ENCODE peak calls at places on chromosomes 2 and 18, in ten cellular contexts. J, B, F, U, H, Y, Q, M, N and I are unnamed samples.

GRCh38 chr2:185806783-185807182 is 68.2 kb downstream of the FSIP2 start:
- DNase-seq in J (no peak), B (no peak), F (no peak), U (no peak), H (no peak), Y (no peak), Q (no peak), M (no peak), N (no peak), I (no peak)

GRCh38 chr2:10103179-10103578 is 19.4 kb upstream of the RRM2 start:
- DNase-seq in J (no peak), B (no peak), F (no peak), U (peak; percentile 50), H (no peak), Y (no peak), Q (no peak), M (no peak), N (no peak), I (no peak)

GRCh38 chr2:193824474-193824873 is 1629.7 kb upstream of the TMEFF2 start:
- DNase-seq in J (no peak), B (no peak), F (no peak), U (no peak), H (no peak), Y (no peak), Q (no peak), M (peak; percentile 17), N (no peak), I (no peak)

GRCh38 chr2:109437325-109438090 is 176.3 kb downstream of the SEPTIN10 start:
- DNase-seq in J (no peak), B (no peak), F (no peak), U (no peak), H (no peak), Y (no peak), Q (no peak), M (no peak), N (no peak), I (no peak)

GRCh38 chr2:2057125-2057721 is 273.9 kb downstream of the MYT1L start:
- DNase-seq in J (peak; percentile 25), B (no peak), F (peak; percentile 33), U (peak; percentile 62), H (peak; percentile 43), Y (peak; percentile 62), Q (no peak), M (no peak), N (peak; percentile 47), I (peak; percentile 50)

GRCh38 chr2:151638188-151638933 is 95.9 kb downstream of the NEB start:
- DNase-seq in J (no peak), B (no peak), F (no peak), U (no peak), H (no peak), Y (peak; percentile 64), Q (no peak), M (no peak), N (no peak), I (no peak)

GRCh38 chr2:2586961-2587360 is 255.9 kb upstream of the MYT1L start:
- DNase-seq in J (no peak), B (no peak), F (no peak), U (no peak), H (no peak), Y (no peak), Q (no peak), M (no peak), N (no peak), I (no peak)

GRCh38 chr2:61660511-61661388 is 122.6 kb upstream of the XPO1 start:
- DNase-seq in J (no peak), B (no peak), F (peak; percentile 70), U (no peak), H (peak; percentile 63), Y (no peak), Q (no peak), M (no peak), N (no peak), I (no peak)

GRCh38 chr2:152729844-152730243 is 11.4 kb downstream of the ARL6IP6 start:
- DNase-seq in J (no peak), B (no peak), F (no peak), U (no peak), H (no peak), Y (no peak), Q (no peak), M (no peak), N (no peak), I (no peak)

GRCh38 chr2:10592652-10593051 is 97.1 kb downstream of the NOL10 start:
- DNase-seq in J (no peak), B (no peak), F (no peak), U (no peak), H (no peak), Y (no peak), Q (no peak), M (no peak), N (no peak), I (no peak)

GRCh38 chr2:54310314-54310713 is 54.3 kb upstream of the TSPYL6 start:
- DNase-seq in J (no peak), B (peak; percentile 12), F (no peak), U (no peak), H (no peak), Y (no peak), Q (no peak), M (no peak), N (no peak), I (no peak)

GRCh38 chr2:158713523-158714138 is 81.5 kb upstream of the DAPL1 start:
- DNase-seq in J (no peak), B (no peak), F (no peak), U (no peak), H (no peak), Y (no peak), Q (no peak), M (no peak), N (no peak), I (no peak)

GRCh38 chr2:12119841-12120240 is 373.4 kb downstream of the LPIN1 start:
- DNase-seq in J (no peak), B (no peak), F (no peak), U (no peak), H (no peak), Y (no peak), Q (no peak), M (no peak), N (no peak), I (no peak)

GRCh38 chr18:3758531-3758930 is 308.6 kb downstream of the TGIF1 start:
- DNase-seq in J (no peak), B (peak; percentile 13), F (no peak), U (peak; percentile 20), H (no peak), Y (no peak), Q (no peak), M (no peak), N (no peak), I (no peak)

GRCh38 chr18:37179384-37179783 is 350.5 kb downstream of the KIAA1328 start:
- DNase-seq in J (no peak), B (no peak), F (peak; percentile 55), U (no peak), H (peak; percentile 77), Y (no peak), Q (no peak), M (no peak), N (no peak), I (no peak)

GRCh38 chr2:213296270-213296669 is 12.0 kb downstream of the SPAG16 start:
- DNase-seq in J (no peak), B (no peak), F (no peak), U (no peak), H (no peak), Y (no peak), Q (no peak), M (no peak), N (no peak), I (no peak)

GRCh38 chr18:9475643-9476580 is 599 bp downstream of the RALBP1 start:
- DNase-seq in J (no peak), B (peak; percentile 54), F (no peak), U (peak; percentile 77), H (no peak), Y (no peak), Q (peak; percentile 82), M (peak; percentile 6), N (peak; percentile 41), I (peak; percentile 7)
- TF ChIP-seq POLR2A in J (no peak), B (peak; percentile 71), F (no peak), U (peak; percentile 23), H (no peak), Y (no peak), Q (no peak), M (peak; percentile 68), N (no peak), I (no peak)

DNA sequence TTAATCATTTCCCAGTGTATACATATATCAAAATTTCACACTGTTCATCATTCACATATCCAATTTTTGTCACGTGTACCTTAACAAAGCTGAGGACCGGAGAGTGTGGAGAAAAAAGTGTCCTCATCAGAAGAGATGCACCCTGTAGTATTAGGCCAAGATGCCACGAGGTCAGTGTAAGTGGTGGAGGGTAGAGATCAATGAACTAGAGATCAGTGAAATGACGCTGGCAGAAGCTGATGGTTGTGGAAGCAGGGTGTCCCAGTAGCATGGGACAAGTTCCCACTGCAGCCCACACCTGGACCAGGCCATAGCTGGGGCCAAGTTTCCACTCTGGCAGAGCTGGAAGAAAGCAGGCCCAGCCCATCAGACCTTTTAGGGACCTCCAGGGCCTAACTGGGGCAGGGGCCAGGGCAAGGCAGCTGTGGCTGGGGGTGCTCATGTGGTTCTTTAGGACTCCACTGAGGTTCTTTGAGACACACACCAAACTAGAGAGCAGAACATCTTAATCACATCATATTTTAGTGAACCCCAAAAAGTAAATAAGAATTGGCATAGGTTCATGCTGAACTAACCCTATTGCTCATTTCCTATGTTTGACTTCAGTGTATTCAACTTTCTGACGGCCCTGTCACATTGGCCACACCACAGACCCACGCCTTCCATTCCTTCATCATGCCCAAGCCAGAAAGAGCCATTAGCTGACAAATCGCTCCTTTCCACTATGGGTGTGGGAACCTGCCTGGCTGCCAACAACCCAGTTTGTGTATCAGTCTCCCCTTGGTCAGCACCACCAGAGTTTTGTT is 21.6 kb upstream of the GPR55 start:
- DNase-seq in J (no peak), B (no peak), F (peak; percentile 8), U (no peak), H (no peak), Y (no peak), Q (no peak), M (no peak), N (no peak), I (no peak)
- TF ChIP-seq POLR2A in J (no peak), B (no peak), F (no peak), U (no peak), H (no peak), Y (no peak), Q (no peak), M (no peak), N (no peak), I (no peak)

GRCh38 chr2:208713066-208713465 is 306.5 kb downstream of the PTH2R start:
- DNase-seq in J (no peak), B (no peak), F (no peak), U (no peak), H (no peak), Y (no peak), Q (no peak), M (no peak), N (no peak), I (no peak)
- TF ChIP-seq POLR2A in J (no peak), B (no peak), F (no peak), U (no peak), H (no peak), Y (no peak), Q (no peak), M (no peak), N (no peak), I (no peak)

DNA sequence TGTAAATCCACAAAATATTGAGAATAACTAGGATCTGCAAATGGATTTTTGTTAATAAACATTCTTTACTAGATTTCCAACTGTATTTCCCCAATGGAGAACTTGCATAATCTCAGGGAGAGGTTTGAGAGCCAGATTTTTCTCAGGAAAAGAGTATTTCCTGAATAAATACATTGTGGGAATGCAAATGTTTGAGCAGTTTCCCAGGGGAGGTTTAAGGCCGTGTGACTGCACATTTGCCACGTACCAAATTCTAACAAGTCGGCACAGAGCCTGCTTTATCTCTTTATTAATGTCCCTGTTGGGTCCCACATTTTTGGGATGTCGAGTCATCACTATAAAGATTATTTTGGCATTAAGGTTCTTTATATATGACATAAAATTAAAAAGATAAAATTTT is 27.0 kb downstream of the TFPI start:
- DNase-seq in J (no peak), B (no peak), F (no peak), U (no peak), H (no peak), Y (no peak), Q (no peak), M (no peak), N (no peak), I (no peak)
- TF ChIP-seq POLR2A in J (no peak), B (no peak), F (no peak), U (no peak), H (no peak), Y (no peak), Q (no peak), M (no peak), N (no peak), I (no peak)